ENCODE peak calls at places on chromosomes 12 and 14, in seven cellular contexts. R is kidney; S is EL; Y is Daoy; Q is stimulated activated CD4-positive, alpha-beta T cell treated with anti-CD3 and anti-CD28 coated beads, Interleukin-15, amount 100 ng/mL, for 1 hour; L is ACHN; O is GM13977. N is an unnamed sample.

GRCh38 chr14:75636100-75636692 is 24.5 kb downstream of the ERG28 start:
- DNase-seq in O (no peak), R (peak; percentile 85), L (no peak), Q (no peak), S (peak; percentile 81), Y (peak; percentile 12), N (no peak)

GRCh38 chr12:92539966-92540791 is 162.6 kb upstream of the PLEKHG7 start:
- DNase-seq in O (no peak), R (peak; percentile 66), S (no peak), Y (peak; percentile 17), L (no peak), Q (no peak), N (no peak)

GRCh38 chr12:2646341-2646740 is 148.4 kb upstream of the FKBP4 start:
- DNase-seq in S (no peak), O (no peak), R (peak; percentile 29), L (no peak), Q (no peak), Y (no peak), N (no peak)

GRCh38 chr14:54549862-54550261 is 17.1 kb upstream of the SAMD4A start:
- DNase-seq in Y (no peak), S (no peak), Q (no peak), L (peak; percentile 14), O (no peak), R (no peak), N (no peak)

GRCh38 chr12:30796508-30796780 is 41.7 kb upstream of the CAPRIN2 start:
- DNase-seq in Y (peak; percentile 83), R (no peak), Q (no peak), S (peak; percentile 64), L (peak; percentile 47), O (no peak), N (no peak)

GRCh38 chr14:27145170-27145569 is 547.3 kb upstream of the NOVA1 start:
- DNase-seq in Q (no peak), R (no peak), S (no peak), L (no peak), Y (no peak), O (no peak), N (no peak)

GRCh38 chr14:50622978-50623377 is 45.1 kb downstream of the SAV1 start:
- DNase-seq in Y (no peak), Q (no peak), R (no peak), S (no peak), L (no peak), O (no peak), N (peak; percentile 4)

GRCh38 chr14:79584679-79585078 is 626.6 kb downstream of the DIO2 start:
- DNase-seq in R (no peak), S (peak; percentile 97), Y (peak; percentile 48), O (no peak), Q (no peak), L (peak; percentile 46), N (peak; percentile 51)

GRCh38 chr12:124916370-124917134 is 2.1 kb upstream of the UBC start:
- DNase-seq in O (no peak), L (peak; percentile 98), Q (no peak), Y (peak; percentile 94), S (peak; percentile 89), R (no peak), N (peak; percentile 92)

GRCh38 chr12:106296179-106296877 is 6.2 kb upstream of the TCP11L2 start:
- DNase-seq in L (peak; percentile 57), Q (no peak), Y (peak; percentile 72), S (peak; percentile 87), O (no peak), R (no peak), N (no peak)

GRCh38 chr12:116456683-116457082 is 102.5 kb upstream of the MAP1LC3B2 start:
- DNase-seq in Q (no peak), Y (peak; percentile 27), O (no peak), L (no peak), S (peak; percentile 18), R (peak; percentile 58), N (no peak)

GRCh38 chr12:76764856-76765255 is 941 bp downstream of the ZDHHC17 start:
- DNase-seq in R (no peak), Y (peak; percentile 6), S (peak; percentile 17), Q (no peak), L (peak; percentile 35), O (no peak), N (peak; percentile 4)

N was measured in fibroblast of the conjunctiva.